ENCODE peak calls at places on chromosome 15, in eight cellular contexts. One of them, this sample, is unnamed.

GRCh38 chr15:67973846-67974245 is 80.3 kb upstream of the PIAS1 start:
- DNase-seq in lower leg skin: no peak
- DNase-seq in T-helper 17 cell: no peak
- DNase-seq in astrocyte: no peak
- DNase-seq in non-pigmented ciliary epithelial cell: no peak
- DNase-seq in GM12891: no peak
- DNase-seq in transverse colon: no peak
- DNase-seq in cardiac muscle cell: no peak
- DNase-seq in this sample: no peak

GRCh38 chr15:60729850-60730458 is 251.0 kb upstream of the ICE2 start:
- DNase-seq in lower leg skin: no peak
- DNase-seq in T-helper 17 cell: no peak
- DNase-seq in astrocyte: no peak
- DNase-seq in non-pigmented ciliary epithelial cell: no peak
- DNase-seq in GM12891: no peak
- DNase-seq in transverse colon: no peak
- DNase-seq in cardiac muscle cell: no peak
- DNase-seq in this sample: no peak

GRCh38 chr15:91302588-91303439 is 202.8 kb downstream of the SV2B start:
- DNase-seq in lower leg skin: no peak
- DNase-seq in T-helper 17 cell: peak; percentile 5
- DNase-seq in astrocyte: peak; percentile 38
- DNase-seq in non-pigmented ciliary epithelial cell: peak; percentile 20
- DNase-seq in GM12891: peak; percentile 25
- DNase-seq in transverse colon: peak; percentile 16
- DNase-seq in cardiac muscle cell: peak; percentile 84
- DNase-seq in this sample: no peak

GRCh38 chr15:58409861-58410260 is 21.9 kb upstream of the LIPC start:
- DNase-seq in lower leg skin: no peak
- DNase-seq in T-helper 17 cell: no peak
- DNase-seq in astrocyte: no peak
- DNase-seq in non-pigmented ciliary epithelial cell: no peak
- DNase-seq in GM12891: no peak
- DNase-seq in transverse colon: no peak
- DNase-seq in cardiac muscle cell: no peak
- DNase-seq in this sample: no peak

GRCh38 chr15:69346112-69346511 is 47.4 kb downstream of the PAQR5 start:
- DNase-seq in lower leg skin: no peak
- DNase-seq in T-helper 17 cell: no peak
- DNase-seq in astrocyte: peak; percentile 13
- DNase-seq in non-pigmented ciliary epithelial cell: no peak
- DNase-seq in GM12891: no peak
- DNase-seq in transverse colon: no peak
- DNase-seq in cardiac muscle cell: no peak
- DNase-seq in this sample: no peak

GRCh38 chr15:71329509-71330260 is 214.4 kb downstream of the THSD4 start:
- DNase-seq in lower leg skin: no peak
- DNase-seq in T-helper 17 cell: no peak
- DNase-seq in astrocyte: peak; percentile 83
- DNase-seq in non-pigmented ciliary epithelial cell: no peak
- DNase-seq in GM12891: no peak
- DNase-seq in transverse colon: peak; percentile 75
- DNase-seq in cardiac muscle cell: peak; percentile 15
- DNase-seq in this sample: no peak

GRCh38 chr15:75107905-75108838 is 84.8 kb downstream of the PPCDC start:
- DNase-seq in lower leg skin: no peak
- DNase-seq in T-helper 17 cell: peak; percentile 9
- DNase-seq in astrocyte: peak; percentile 92
- DNase-seq in non-pigmented ciliary epithelial cell: peak; percentile 59
- DNase-seq in GM12891: no peak
- DNase-seq in transverse colon: peak; percentile 70
- DNase-seq in cardiac muscle cell: no peak
- DNase-seq in this sample: peak; percentile 7

GRCh38 chr15:29825205-29825604 is 2.9 kb upstream of the TJP1 start:
- DNase-seq in lower leg skin: no peak
- DNase-seq in T-helper 17 cell: no peak
- DNase-seq in astrocyte: peak; percentile 58
- DNase-seq in non-pigmented ciliary epithelial cell: no peak
- DNase-seq in GM12891: no peak
- DNase-seq in transverse colon: no peak
- DNase-seq in cardiac muscle cell: no peak
- DNase-seq in this sample: no peak

GRCh38 chr15:80636675-80637074 is 58.4 kb upstream of the ABHD17C start:
- DNase-seq in lower leg skin: no peak
- DNase-seq in T-helper 17 cell: no peak
- DNase-seq in astrocyte: no peak
- DNase-seq in non-pigmented ciliary epithelial cell: no peak
- DNase-seq in GM12891: no peak
- DNase-seq in transverse colon: peak; percentile 43
- DNase-seq in cardiac muscle cell: no peak
- DNase-seq in this sample: no peak

GRCh38 chr15:94026458-94026967 is 204.8 kb upstream of the MCTP2 start:
- DNase-seq in lower leg skin: no peak
- DNase-seq in T-helper 17 cell: no peak
- DNase-seq in astrocyte: peak; percentile 96
- DNase-seq in non-pigmented ciliary epithelial cell: no peak
- DNase-seq in GM12891: no peak
- DNase-seq in transverse colon: no peak
- DNase-seq in cardiac muscle cell: no peak
- DNase-seq in this sample: no peak

GRCh38 chr15:100931143-100931890 is 12.2 kb downstream of the LRRK1 start:
- DNase-seq in lower leg skin: peak; percentile 80
- DNase-seq in T-helper 17 cell: no peak
- DNase-seq in astrocyte: no peak
- DNase-seq in non-pigmented ciliary epithelial cell: no peak
- DNase-seq in GM12891: no peak
- DNase-seq in transverse colon: peak; percentile 64
- DNase-seq in cardiac muscle cell: no peak
- DNase-seq in this sample: no peak

GRCh38 chr15:101152914-101153313 is 98.9 kb downstream of the CHSY1 start:
- DNase-seq in lower leg skin: no peak
- DNase-seq in T-helper 17 cell: no peak
- DNase-seq in astrocyte: no peak
- DNase-seq in non-pigmented ciliary epithelial cell: no peak
- DNase-seq in GM12891: no peak
- DNase-seq in transverse colon: no peak
- DNase-seq in cardiac muscle cell: no peak
- DNase-seq in this sample: no peak

GRCh38 chr15:40762919-40763800 is 708 bp upstream of the GCHFR start:
- DNase-seq in lower leg skin: peak; percentile 95
- DNase-seq in T-helper 17 cell: no peak
- DNase-seq in astrocyte: peak; percentile 35
- DNase-seq in non-pigmented ciliary epithelial cell: no peak
- DNase-seq in GM12891: peak; percentile 43
- DNase-seq in transverse colon: peak; percentile 85
- DNase-seq in cardiac muscle cell: no peak
- DNase-seq in this sample: no peak

GRCh38 chr15:39692464-39693327 is 89.9 kb downstream of the FSIP1 start:
- DNase-seq in lower leg skin: no peak
- DNase-seq in T-helper 17 cell: no peak
- DNase-seq in astrocyte: peak; percentile 30
- DNase-seq in non-pigmented ciliary epithelial cell: no peak
- DNase-seq in GM12891: no peak
- DNase-seq in transverse colon: no peak
- DNase-seq in cardiac muscle cell: no peak
- DNase-seq in this sample: no peak

This sample was measured in T-helper 22 cell.